ENCODE peak calls at places on chromosomes 12 and 14, in five cellular contexts. C is body of pancreas, O is fibroblast of lung, V is sigmoid colon, G is tibial artery. I is an unnamed sample.

GRCh38 chr14:94028450-94028826 is 2.3 kb downstream of the OTUB2 start:
- DNase-seq in C (no peak), O (no peak), V (no peak), G (no peak), I (no peak)

GRCh38 chr12:28602760-28603638 is 412.7 kb downstream of the CCDC91 start:
- DNase-seq in C (no peak), O (no peak), V (no peak), G (no peak), I (no peak)

GRCh38 chr12:92539966-92540791 is 162.6 kb upstream of the PLEKHG7 start:
- DNase-seq in C (peak), O (no peak), V (peak), G (no peak), I (peak)

GRCh38 chr14:75548544-75548943 is 26.3 kb downstream of the BATF start:
- DNase-seq in C (peak), O (peak), V (no peak), G (no peak), I (no peak)

GRCh38 chr14:69045857-69046351 is 66.8 kb upstream of the ACTN1 start:
- DNase-seq in C (no peak), O (peak), V (no peak), G (peak), I (no peak)

GRCh38 chr14:85438001-85438400 is 91.9 kb upstream of the FLRT2 start:
- DNase-seq in C (no peak), O (no peak), V (no peak), G (no peak), I (no peak)

GRCh38 chr12:45122776-45123380 is 72.0 kb upstream of the DBX2 start:
- DNase-seq in C (no peak), O (peak), V (no peak), G (no peak), I (no peak)

GRCh38 chr14:97290977-97291376 is 493.8 kb downstream of the VRK1 start:
- DNase-seq in C (no peak), O (no peak), V (no peak), G (no peak), I (no peak)

GRCh38 chr12:54035561-54036377 is 2.9 kb downstream of the HOXC5 start:
- DNase-seq in C (no peak), O (no peak), V (no peak), G (no peak), I (no peak)

DNA sequence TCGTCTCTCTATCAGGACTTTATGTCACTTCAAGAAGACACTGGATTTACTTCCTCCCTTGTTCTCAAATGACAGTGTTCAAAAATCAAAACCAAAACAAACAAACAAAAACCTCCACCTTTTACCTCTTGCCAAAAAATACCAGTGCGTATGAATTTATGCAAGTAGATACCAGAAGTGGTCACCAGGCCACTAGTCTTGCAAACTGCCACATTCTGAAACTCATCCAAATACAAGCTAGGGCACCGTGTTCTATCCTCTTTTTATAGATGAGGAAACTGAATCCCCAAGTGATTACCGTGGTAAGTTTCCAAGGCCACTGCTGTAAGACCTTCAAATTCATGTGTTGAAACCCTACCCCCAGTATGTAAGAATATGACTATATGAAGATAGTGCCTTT is 343.9 kb upstream of the KITLG start:
- DNase-seq in C (no peak), O (no peak), V (no peak), G (no peak), I (no peak)
- H3K27ac ChIP-seq in C (no peak), O (no peak), V (no peak), G (no peak), I (no peak)

DNA sequence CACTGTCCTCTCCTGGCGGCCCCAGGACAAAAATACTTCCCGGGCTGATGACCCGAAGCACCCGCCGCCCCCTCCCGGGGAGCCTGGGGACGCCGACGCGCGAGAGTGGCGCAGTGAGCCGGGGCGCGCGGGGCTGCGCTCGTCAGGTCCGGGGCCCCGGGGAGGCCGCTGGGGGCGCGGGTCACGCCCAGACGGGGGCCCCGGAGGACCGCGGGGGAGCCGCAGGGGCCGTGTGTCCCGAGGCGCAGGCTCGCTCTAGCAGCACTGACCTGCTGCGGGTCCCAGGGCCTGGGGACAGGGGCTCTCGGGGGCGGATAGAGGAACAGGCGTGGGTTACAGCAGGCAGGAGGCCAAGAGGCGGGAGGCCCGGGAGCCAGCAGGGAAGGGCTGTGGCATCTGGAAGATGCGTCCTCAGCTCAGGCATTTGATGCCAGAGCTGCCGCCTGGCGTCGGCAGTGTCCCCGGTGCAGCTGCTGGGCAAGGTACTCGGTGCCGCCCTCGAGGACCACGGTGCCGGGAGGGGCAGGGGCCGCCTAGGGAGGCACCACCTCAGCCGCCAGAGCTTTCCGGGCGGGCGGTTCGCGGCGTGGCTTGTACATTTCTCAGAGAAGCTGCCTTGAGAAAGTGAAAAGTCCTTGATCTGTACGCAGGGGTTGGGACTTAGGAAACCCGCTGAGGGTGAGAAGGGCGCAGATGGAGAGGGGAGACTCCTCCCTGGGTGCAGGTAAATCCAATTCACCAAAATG is 1.2 kb downstream of the WNT5B start:
- DNase-seq in C (peak), O (peak), V (peak), G (peak), I (peak)
- TF ChIP-seq CTCF in C (no peak), O (peak), V (no peak), G (peak), I (peak)

GRCh38 chr12:79547044-79547734 is 143.6 kb downstream of the PAWR start:
- DNase-seq in C (peak), O (no peak), V (no peak), G (no peak), I (no peak)
- H3K4me3 ChIP-seq in C (no peak), O (no peak), V (no peak), G (no peak), I (no peak)

GRCh38 chr12:6382371-6382770 is 1.6 kb upstream of the LTBR start:
- DNase-seq in C (no peak), O (no peak), V (no peak), G (no peak), I (no peak)
- H3K27ac ChIP-seq in C (no peak), O (no peak), V (peak), G (peak), I (no peak)

I was measured in dorsolateral prefrontal cortex.